ENCODE peak calls at places on chromosome 3, in four cellular contexts. One of them, this sample, is unnamed.

GRCh38 chr3:99872633-99873254 is 55.1 kb downstream of the CMSS1 start:
- DNase-seq in endothelial cell: no peak
- DNase-seq in omental fat pad: no peak
- DNase-seq in left ventricle myocardium inferior: no peak
- DNase-seq in this sample: no peak

GRCh38 chr3:152319256-152319655 is 50.5 kb downstream of the MBNL1 start:
- DNase-seq in endothelial cell: no peak
- DNase-seq in omental fat pad: no peak
- DNase-seq in left ventricle myocardium inferior: no peak
- DNase-seq in this sample: no peak

GRCh38 chr3:4741404-4742307 is 237.6 kb upstream of the BHLHE40 start:
- DNase-seq in endothelial cell: no peak
- DNase-seq in omental fat pad: no peak
- DNase-seq in left ventricle myocardium inferior: no peak
- DNase-seq in this sample: no peak

GRCh38 chr3:127151992-127152391 is 40.9 kb upstream of the PRR23E start:
- DNase-seq in endothelial cell: no peak
- DNase-seq in omental fat pad: no peak
- DNase-seq in left ventricle myocardium inferior: no peak
- DNase-seq in this sample: no peak

GRCh38 chr3:4376499-4376898 is 73.3 kb downstream of the SETMAR start:
- DNase-seq in endothelial cell: no peak
- DNase-seq in omental fat pad: no peak
- DNase-seq in left ventricle myocardium inferior: no peak
- DNase-seq in this sample: no peak

GRCh38 chr3:157515398-157515797 is 12.2 kb upstream of the VEPH1 start:
- DNase-seq in endothelial cell: no peak
- DNase-seq in omental fat pad: no peak
- DNase-seq in left ventricle myocardium inferior: no peak
- DNase-seq in this sample: no peak

GRCh38 chr3:25120666-25121065 is 307.4 kb upstream of the RARB start:
- DNase-seq in endothelial cell: no peak
- DNase-seq in omental fat pad: no peak
- DNase-seq in left ventricle myocardium inferior: no peak
- DNase-seq in this sample: no peak

GRCh38 chr3:197029511-197030167 is at the start of gene MELTF:
- DNase-seq in endothelial cell: peak
- DNase-seq in omental fat pad: no peak
- DNase-seq in left ventricle myocardium inferior: peak
- DNase-seq in this sample: no peak

GRCh38 chr3:187188931-187189330 is 8.4 kb upstream of the RTP1 start:
- DNase-seq in endothelial cell: no peak
- DNase-seq in omental fat pad: no peak
- DNase-seq in left ventricle myocardium inferior: no peak
- DNase-seq in this sample: no peak

DNA sequence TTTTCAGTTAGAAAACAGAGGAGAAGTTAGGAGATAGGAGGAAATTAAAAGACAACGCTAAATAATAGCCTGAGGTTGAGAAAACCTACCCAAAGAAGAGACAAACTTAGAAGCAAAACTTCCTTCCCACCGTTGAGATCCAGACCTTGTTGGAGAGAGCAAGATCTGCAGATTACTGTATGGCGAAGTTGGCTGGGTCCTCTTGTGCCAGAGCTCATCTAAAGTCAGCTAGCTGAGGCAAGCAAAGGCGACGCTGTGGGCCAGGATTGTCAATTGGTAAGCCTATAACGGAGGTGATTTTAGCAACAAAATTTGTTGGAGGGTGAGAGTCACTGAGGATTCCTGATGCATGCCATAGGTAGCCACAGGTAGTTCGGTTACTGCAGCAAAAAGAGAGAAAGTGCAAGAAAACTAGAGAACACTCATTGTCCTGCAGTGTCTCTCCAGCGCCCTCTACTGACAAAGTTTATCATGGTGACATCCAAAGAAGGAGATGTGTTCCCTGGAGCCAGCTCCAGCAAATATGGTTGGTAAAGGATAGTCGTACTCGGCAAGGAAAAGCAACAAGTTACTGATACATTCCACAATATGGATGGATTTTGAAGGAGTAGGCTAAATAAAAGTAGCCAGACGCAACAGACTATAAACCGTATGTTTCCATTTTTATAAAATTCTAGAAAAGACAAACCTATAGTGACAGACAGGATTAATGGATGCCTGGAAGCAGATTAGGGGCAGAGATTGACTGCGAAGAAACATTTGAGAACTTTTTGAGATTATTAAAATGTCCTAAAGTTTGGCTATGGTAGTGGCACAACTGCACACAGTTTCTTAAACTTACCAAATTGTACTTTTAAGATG is 9.8 kb upstream of the OR5K4 start:
- DNase-seq in endothelial cell: peak
- DNase-seq in omental fat pad: no peak
- DNase-seq in left ventricle myocardium inferior: no peak
- DNase-seq in this sample: no peak
- TF ChIP-seq CTCF in endothelial cell: peak
- TF ChIP-seq CTCF in omental fat pad: no peak
- TF ChIP-seq CTCF in left ventricle myocardium inferior: peak
- TF ChIP-seq CTCF in this sample: peak

GRCh38 chr3:132722165-132723023 is at the start of gene NPHP3:
- DNase-seq in endothelial cell: peak
- DNase-seq in omental fat pad: peak
- DNase-seq in left ventricle myocardium inferior: peak
- DNase-seq in this sample: peak
- TF ChIP-seq CTCF in endothelial cell: peak
- TF ChIP-seq CTCF in omental fat pad: no peak
- TF ChIP-seq CTCF in left ventricle myocardium inferior: peak
- TF ChIP-seq CTCF in this sample: peak

GRCh38 chr3:180804871-180805430 is 107.5 kb upstream of the FXR1 start:
- DNase-seq in endothelial cell: peak
- DNase-seq in omental fat pad: no peak
- DNase-seq in left ventricle myocardium inferior: no peak
- DNase-seq in this sample: no peak
- TF ChIP-seq CTCF in endothelial cell: no peak
- TF ChIP-seq CTCF in omental fat pad: no peak
- TF ChIP-seq CTCF in left ventricle myocardium inferior: peak
- TF ChIP-seq CTCF in this sample: peak

GRCh38 chr3:13145131-13145825 is 72.0 kb upstream of the IQSEC1 start:
- DNase-seq in endothelial cell: no peak
- DNase-seq in omental fat pad: no peak
- DNase-seq in left ventricle myocardium inferior: no peak
- DNase-seq in this sample: no peak
- TF ChIP-seq CTCF in endothelial cell: no peak
- TF ChIP-seq CTCF in omental fat pad: no peak
- TF ChIP-seq CTCF in left ventricle myocardium inferior: no peak
- TF ChIP-seq CTCF in this sample: no peak

GRCh38 chr3:170419301-170420087 is 826 bp downstream of the CLDN11 start:
- DNase-seq in endothelial cell: peak
- DNase-seq in omental fat pad: no peak
- DNase-seq in left ventricle myocardium inferior: no peak
- DNase-seq in this sample: no peak
- TF ChIP-seq CTCF in endothelial cell: peak
- TF ChIP-seq CTCF in omental fat pad: no peak
- TF ChIP-seq CTCF in left ventricle myocardium inferior: no peak
- TF ChIP-seq CTCF in this sample: no peak

This sample was measured in type B pancreatic cell.